ENCODE peak calls at places on chromosomes 2 and 18, in nine cellular contexts. X is transverse colon, L is epithelial cell of esophagus, T is retinal pigment epithelial cell, B is adrenal gland, R is fibroblast of mammary gland, E is suprapubic skin, P is Calu3, F is glutamatergic neuron. G is an unnamed sample.

GRCh38 chr2:119407430-119408220 is 24.0 kb upstream of the TMEM37 start:
- DNase-seq in X (peak; percentile 56), L (peak; percentile 66), T (no peak), B (peak; percentile 42), R (peak; percentile 65), E (no peak), P (peak; percentile 62), F (peak; percentile 28), G (peak; percentile 71)

GRCh38 chr18:60232541-60232940 is 140.0 kb downstream of the MC4R start:
- DNase-seq in X (no peak), L (peak; percentile 90), T (no peak), B (no peak), R (peak; percentile 3), E (no peak), P (peak; percentile 3), F (no peak), G (no peak)

GRCh38 chr18:63073481-63073880 is 246.1 kb downstream of the BCL2 start:
- DNase-seq in X (no peak), L (no peak), T (no peak), B (no peak), R (no peak), E (no peak), P (peak; percentile 46), F (no peak), G (no peak)

GRCh38 chr2:70557171-70557838 is 3.7 kb upstream of the TGFA start:
- DNase-seq in X (peak; percentile 67), L (peak; percentile 50), T (no peak), B (peak; percentile 41), R (no peak), E (no peak), P (no peak), F (no peak), G (no peak)

GRCh38 chr2:218569661-218570500 is 1.2 kb downstream of the CNOT9 start:
- DNase-seq in X (peak; percentile 13), L (peak; percentile 33), T (peak; percentile 85), B (peak; percentile 49), R (peak; percentile 72), E (no peak), P (peak; percentile 16), F (no peak), G (no peak)

GRCh38 chr18:2847341-2848144 is 737 bp downstream of the EMILIN2 start:
- DNase-seq in X (no peak), L (no peak), T (no peak), B (no peak), R (peak; percentile 39), E (peak; percentile 70), P (peak; percentile 3), F (peak; percentile 42), G (peak; percentile 26)

GRCh38 chr18:76058146-76058545 is 436.9 kb downstream of the ZNF516 start:
- DNase-seq in X (no peak), L (no peak), T (no peak), B (no peak), R (no peak), E (no peak), P (no peak), F (no peak), G (no peak)

GRCh38 chr2:20568501-20569463 is 82.1 kb downstream of the HS1BP3 start:
- DNase-seq in X (no peak), L (peak; percentile 79), T (no peak), B (no peak), R (peak; percentile 67), E (no peak), P (peak; percentile 30), F (no peak), G (no peak)

GRCh38 chr2:20728114-20728758 is 61.3 kb downstream of the GDF7 start:
- DNase-seq in X (no peak), L (peak; percentile 77), T (peak; percentile 5), B (no peak), R (no peak), E (no peak), P (no peak), F (no peak), G (peak; percentile 14)

GRCh38 chr2:144015655-144016245 is 504.2 kb downstream of the ZEB2 start:
- DNase-seq in X (no peak), L (peak; percentile 96), T (no peak), B (no peak), R (peak; percentile 95), E (no peak), P (no peak), F (no peak), G (no peak)

GRCh38 chr2:30022444-30023071 is 101.2 kb upstream of the ALK start:
- DNase-seq in X (no peak), L (no peak), T (no peak), B (no peak), R (no peak), E (no peak), P (no peak), F (no peak), G (no peak)

GRCh38 chr2:74228772-74229171 is 30.4 kb downstream of the MTHFD2 start:
- DNase-seq in X (no peak), L (no peak), T (no peak), B (no peak), R (no peak), E (no peak), P (no peak), F (no peak), G (no peak)

GRCh38 chr18:49631146-49631866 is 69.4 kb downstream of the LIPG start:
- DNase-seq in X (no peak), L (no peak), T (no peak), B (no peak), R (no peak), E (peak; percentile 43), P (no peak), F (no peak), G (no peak)

DNA sequence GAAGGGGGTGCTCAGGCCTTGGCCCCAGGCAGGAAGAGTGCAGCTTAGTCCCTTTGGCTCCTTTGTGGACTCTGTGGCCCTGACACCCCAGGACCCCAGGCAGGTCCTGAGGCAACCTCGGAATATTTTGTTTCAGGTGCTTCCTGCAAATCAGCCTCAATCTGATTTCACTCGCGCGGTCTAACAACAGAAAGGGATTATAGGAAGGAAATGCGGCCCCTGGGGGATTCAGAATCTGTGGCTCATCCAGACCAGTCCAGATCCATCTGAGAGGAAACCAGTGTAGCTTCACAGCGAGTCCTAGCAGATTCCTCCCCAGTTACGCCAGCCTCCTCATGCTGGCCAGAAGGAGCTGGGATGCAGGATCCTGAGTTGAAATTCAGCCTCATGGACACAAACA is 59.5 kb upstream of the YWHAQ start:
- DNase-seq in X (no peak), L (peak; percentile 93), T (no peak), B (no peak), R (no peak), E (no peak), P (no peak), F (peak; percentile 32), G (no peak)
- TF ChIP-seq CTCF in X (no peak), L (no peak), T (no peak), B (no peak), R (no peak), E (no peak), P (no peak), F (no peak), G (no peak)

DNA sequence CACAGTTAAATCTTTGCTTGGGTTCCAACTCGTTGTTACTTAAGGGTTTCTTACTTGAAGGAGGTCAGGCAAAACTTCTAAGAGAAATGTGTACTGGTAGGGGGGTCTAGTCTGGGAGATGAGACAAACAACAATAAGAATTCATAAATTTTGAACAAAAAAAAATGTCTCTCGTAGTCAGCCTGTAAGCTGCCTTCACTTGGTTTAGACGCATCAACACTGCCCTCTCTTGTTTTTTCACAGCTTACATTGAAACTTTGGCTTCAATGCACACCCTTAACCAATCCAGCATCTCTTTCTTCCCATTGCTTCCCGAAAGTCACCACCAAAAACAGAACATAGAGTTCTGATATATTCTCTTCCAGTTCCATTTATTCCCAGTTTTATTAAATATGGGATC is 576.4 kb upstream of the PIK3C3 start:
- DNase-seq in X (no peak), L (peak; percentile 68), T (peak; percentile 27), B (no peak), R (peak; percentile 31), E (no peak), P (no peak), F (no peak), G (no peak)
- TF ChIP-seq CTCF in X (no peak), L (peak; percentile 59), T (peak; percentile 45), B (no peak), R (peak; percentile 22), E (no peak), P (no peak), F (no peak), G (no peak)

GRCh38 chr2:51789908-51790307 is 758.0 kb upstream of the NRXN1 start:
- DNase-seq in X (no peak), L (peak; percentile 15), T (no peak), B (no peak), R (peak; percentile 35), E (no peak), P (no peak), F (peak; percentile 47), G (no peak)

GRCh38 chr2:51790854-51791253 is 758.9 kb upstream of the NRXN1 start:
- DNase-seq in X (no peak), L (no peak), T (no peak), B (no peak), R (no peak), E (no peak), P (no peak), F (no peak), G (no peak)

GRCh38 chr2:51795248-51795888 is 763.4 kb upstream of the NRXN1 start:
- DNase-seq in X (peak; percentile 33), L (peak; percentile 32), T (peak; percentile 76), B (no peak), R (no peak), E (no peak), P (peak; percentile 3), F (peak; percentile 68), G (peak; percentile 42)
- TF ChIP-seq CTCF in X (peak; percentile 28), L (peak; percentile 47), T (peak; percentile 49), B (no peak), R (peak; percentile 9), E (no peak), P (no peak), F (peak; percentile 69), G (peak; percentile 58)

DNA sequence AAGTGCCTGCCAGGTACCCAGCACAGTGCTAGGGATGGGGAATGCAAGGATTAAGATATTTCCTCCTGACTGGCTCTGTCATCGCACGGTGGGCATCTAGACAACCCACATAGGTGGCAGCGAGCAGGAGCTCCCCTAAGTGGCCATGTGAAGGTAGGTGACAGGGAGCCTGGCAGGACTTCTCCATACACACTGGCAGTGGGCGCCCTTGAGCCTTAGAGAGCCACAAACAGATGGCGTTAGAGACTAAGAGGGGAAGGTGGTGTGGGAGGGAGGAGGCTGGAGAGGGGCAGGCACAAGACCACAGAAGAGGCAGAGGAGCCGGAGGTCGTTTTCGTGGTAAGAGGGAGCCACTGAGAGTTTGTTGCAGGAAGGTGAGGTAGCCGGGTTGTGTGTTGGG is 15.2 kb downstream of the PRELID3A start:
- DNase-seq in X (no peak), L (no peak), T (no peak), B (no peak), R (no peak), E (no peak), P (peak; percentile 57), F (no peak), G (no peak)
- TF ChIP-seq CTCF in X (no peak), L (peak; percentile 19), T (no peak), B (no peak), R (no peak), E (no peak), P (peak; percentile 19), F (no peak), G (no peak)